ENCODE peak calls at places on chromosomes 5 and 9, in five cellular contexts. D is fibroblast of villous mesenchyme, O is spleen, A is NCI-H1417, K is H7. J is an unnamed sample.

GRCh38 chr9:16191691-16192402 is 639.0 kb downstream of the CCDC171 start:
- DNase-seq in D (peak), O (no peak), A (peak), K (peak), J (peak)

GRCh38 chr9:15403155-15403554 is 19.5 kb upstream of the SNAPC3 start:
- DNase-seq in D (no peak), O (no peak), A (no peak), K (peak), J (no peak)

GRCh38 chr9:114389612-114390368 is 2.0 kb upstream of the AKNA start:
- DNase-seq in D (no peak), O (peak), A (no peak), K (no peak), J (no peak)

GRCh38 chr5:62315376-62316049 is 9.5 kb downstream of the KIF2A start:
- DNase-seq in D (peak), O (no peak), A (no peak), K (no peak), J (no peak)

GRCh38 chr9:92095236-92095635 is 20.0 kb downstream of the SPTLC1 start:
- DNase-seq in D (no peak), O (no peak), A (no peak), K (no peak), J (no peak)

GRCh38 chr9:97766092-97766491 is 69.0 kb upstream of the XPA start:
- DNase-seq in D (peak), O (no peak), A (no peak), K (no peak), J (no peak)

GRCh38 chr5:139494256-139494655 is 11.7 kb upstream of the STING1 start:
- DNase-seq in D (no peak), O (no peak), A (no peak), K (no peak), J (no peak)

GRCh38 chr9:126334626-126335621 is 8.3 kb downstream of the MVB12B start:
- DNase-seq in D (no peak), O (no peak), A (no peak), K (no peak), J (peak)

GRCh38 chr9:135833864-135834263 is 73.5 kb downstream of the CAMSAP1 start:
- DNase-seq in D (no peak), O (no peak), A (no peak), K (no peak), J (no peak)

GRCh38 chr5:29949301-29949872 is 1244.1 kb upstream of the CDH6 start:
- DNase-seq in D (no peak), O (no peak), A (no peak), K (no peak), J (no peak)

GRCh38 chr9:22008662-22009562 is at the start of gene CDKN2B:
- DNase-seq in D (peak), O (peak), A (no peak), K (peak), J (peak)

GRCh38 chr5:73638344-73639095 is 12.5 kb downstream of the ARHGEF28 start:
- DNase-seq in D (peak), O (no peak), A (no peak), K (no peak), J (no peak)